ENCODE peak calls at places on chromosome 1, in six cellular contexts. One of them, this sample, is unnamed.

GRCh38 chr1:24309762-24310485 is 9.2 kb upstream of the GRHL3 start:
- DNase-seq in mucosa of gallbladder: no peak
- DNase-seq in SW 1271: no peak
- DNase-seq in activated CD8-positive, alpha-beta memory T cell treated with anti-CD3 and anti-CD28 coated beads for 1 hour: no peak
- DNase-seq in GM04504: no peak
- DNase-seq in transverse colon: no peak
- DNase-seq in this sample: no peak

GRCh38 chr1:67166196-67166595 is at the start of gene IL23R:
- DNase-seq in GM04504: no peak
- DNase-seq in mucosa of gallbladder: no peak
- DNase-seq in transverse colon: no peak
- DNase-seq in activated CD8-positive, alpha-beta memory T cell treated with anti-CD3 and anti-CD28 coated beads for 1 hour: no peak
- DNase-seq in SW 1271: no peak
- DNase-seq in this sample: no peak

GRCh38 chr1:118136511-118136937 is 48.5 kb downstream of the SPAG17 start:
- DNase-seq in transverse colon: no peak
- DNase-seq in mucosa of gallbladder: no peak
- DNase-seq in GM04504: no peak
- DNase-seq in SW 1271: no peak
- DNase-seq in activated CD8-positive, alpha-beta memory T cell treated with anti-CD3 and anti-CD28 coated beads for 1 hour: no peak
- DNase-seq in this sample: no peak

GRCh38 chr1:44300882-44301281 is 54.2 kb downstream of the ERI3 start:
- DNase-seq in GM04504: no peak
- DNase-seq in transverse colon: no peak
- DNase-seq in SW 1271: no peak
- DNase-seq in mucosa of gallbladder: no peak
- DNase-seq in activated CD8-positive, alpha-beta memory T cell treated with anti-CD3 and anti-CD28 coated beads for 1 hour: no peak
- DNase-seq in this sample: no peak

GRCh38 chr1:178579562-178579961 is 66.7 kb downstream of the TEX35 start:
- DNase-seq in mucosa of gallbladder: no peak
- DNase-seq in activated CD8-positive, alpha-beta memory T cell treated with anti-CD3 and anti-CD28 coated beads for 1 hour: no peak
- DNase-seq in transverse colon: peak
- DNase-seq in GM04504: no peak
- DNase-seq in SW 1271: no peak
- DNase-seq in this sample: no peak

GRCh38 chr1:244063498-244063897 is 12.4 kb downstream of the ZBTB18 start:
- DNase-seq in GM04504: no peak
- DNase-seq in transverse colon: no peak
- DNase-seq in SW 1271: no peak
- DNase-seq in mucosa of gallbladder: no peak
- DNase-seq in activated CD8-positive, alpha-beta memory T cell treated with anti-CD3 and anti-CD28 coated beads for 1 hour: no peak
- DNase-seq in this sample: no peak

GRCh38 chr1:184210048-184210447 is 158.5 kb downstream of the TSEN15 start:
- DNase-seq in mucosa of gallbladder: no peak
- DNase-seq in activated CD8-positive, alpha-beta memory T cell treated with anti-CD3 and anti-CD28 coated beads for 1 hour: no peak
- DNase-seq in transverse colon: no peak
- DNase-seq in SW 1271: no peak
- DNase-seq in GM04504: peak
- DNase-seq in this sample: no peak

GRCh38 chr1:106926748-106927582 is 129.5 kb upstream of the PRMT6 start:
- DNase-seq in transverse colon: no peak
- DNase-seq in GM04504: no peak
- DNase-seq in activated CD8-positive, alpha-beta memory T cell treated with anti-CD3 and anti-CD28 coated beads for 1 hour: no peak
- DNase-seq in SW 1271: no peak
- DNase-seq in mucosa of gallbladder: no peak
- DNase-seq in this sample: no peak

GRCh38 chr1:66353207-66353606 is 180.7 kb upstream of the SGIP1 start:
- DNase-seq in activated CD8-positive, alpha-beta memory T cell treated with anti-CD3 and anti-CD28 coated beads for 1 hour: no peak
- DNase-seq in mucosa of gallbladder: no peak
- DNase-seq in GM04504: no peak
- DNase-seq in SW 1271: no peak
- DNase-seq in transverse colon: no peak
- DNase-seq in this sample: no peak